ENCODE peak calls at places on chromosome 3, in seven cellular contexts. One of them, this sample, is unnamed.
A peak's percentile ranks its signal among the peaks of the same experiment; 100 is the strongest.

GRCh38 chr3:123766195-123767019 is 117.7 kb downstream of the MYLK start:
- DNase-seq in fibroblast of lung: no peak
- DNase-seq in neural progenitor cell: peak; percentile 23
- DNase-seq in adrenal gland: no peak
- DNase-seq in CD8-positive, alpha-beta memory T cell: no peak
- DNase-seq in AG09309: no peak
- DNase-seq in foreskin fibroblast: no peak
- DNase-seq in this sample: no peak

GRCh38 chr3:354433-354832 is 157.9 kb downstream of the CHL1 start:
- DNase-seq in fibroblast of lung: peak; percentile 37
- DNase-seq in neural progenitor cell: peak; percentile 61
- DNase-seq in adrenal gland: peak; percentile 14
- DNase-seq in CD8-positive, alpha-beta memory T cell: no peak
- DNase-seq in AG09309: peak; percentile 4
- DNase-seq in foreskin fibroblast: peak; percentile 11
- DNase-seq in this sample: peak; percentile 52

GRCh38 chr3:119148493-119149180 is 2.7 kb downstream of the TEX55 start:
- DNase-seq in fibroblast of lung: peak; percentile 49
- DNase-seq in neural progenitor cell: no peak
- DNase-seq in adrenal gland: no peak
- DNase-seq in CD8-positive, alpha-beta memory T cell: no peak
- DNase-seq in AG09309: peak; percentile 10
- DNase-seq in foreskin fibroblast: peak; percentile 58
- DNase-seq in this sample: no peak

GRCh38 chr3:130539005-130539404 is 22.0 kb downstream of the COL6A6 start:
- DNase-seq in fibroblast of lung: peak; percentile 4
- DNase-seq in neural progenitor cell: peak; percentile 75
- DNase-seq in adrenal gland: peak; percentile 54
- DNase-seq in CD8-positive, alpha-beta memory T cell: no peak
- DNase-seq in AG09309: no peak
- DNase-seq in foreskin fibroblast: peak; percentile 53
- DNase-seq in this sample: peak; percentile 60

GRCh38 chr3:14000556-14000955 is 120.7 kb upstream of the WNT7A start:
- DNase-seq in fibroblast of lung: no peak
- DNase-seq in neural progenitor cell: no peak
- DNase-seq in adrenal gland: no peak
- DNase-seq in CD8-positive, alpha-beta memory T cell: no peak
- DNase-seq in AG09309: no peak
- DNase-seq in foreskin fibroblast: no peak
- DNase-seq in this sample: no peak

GRCh38 chr3:108283989-108284388 is 12.4 kb upstream of the HHLA2 start:
- DNase-seq in fibroblast of lung: no peak
- DNase-seq in neural progenitor cell: no peak
- DNase-seq in adrenal gland: no peak
- DNase-seq in CD8-positive, alpha-beta memory T cell: no peak
- DNase-seq in AG09309: no peak
- DNase-seq in foreskin fibroblast: no peak
- DNase-seq in this sample: no peak

GRCh38 chr3:23493846-23494245 is 290.7 kb downstream of the UBE2E2 start:
- DNase-seq in fibroblast of lung: no peak
- DNase-seq in neural progenitor cell: no peak
- DNase-seq in adrenal gland: no peak
- DNase-seq in CD8-positive, alpha-beta memory T cell: no peak
- DNase-seq in AG09309: no peak
- DNase-seq in foreskin fibroblast: no peak
- DNase-seq in this sample: no peak

GRCh38 chr3:134369231-134369741 is 5.0 kb downstream of the AMOTL2 start:
- DNase-seq in fibroblast of lung: peak; percentile 90
- DNase-seq in neural progenitor cell: no peak
- DNase-seq in adrenal gland: no peak
- DNase-seq in CD8-positive, alpha-beta memory T cell: no peak
- DNase-seq in AG09309: no peak
- DNase-seq in foreskin fibroblast: peak; percentile 81
- DNase-seq in this sample: no peak

GRCh38 chr3:116007000-116007399 is 383.7 kb downstream of the GAP43 start:
- DNase-seq in fibroblast of lung: no peak
- DNase-seq in neural progenitor cell: no peak
- DNase-seq in adrenal gland: no peak
- DNase-seq in CD8-positive, alpha-beta memory T cell: no peak
- DNase-seq in AG09309: no peak
- DNase-seq in foreskin fibroblast: no peak
- DNase-seq in this sample: no peak

GRCh38 chr3:155664922-155665695 is 79.8 kb downstream of the PLCH1 start:
- DNase-seq in fibroblast of lung: peak; percentile 87
- DNase-seq in neural progenitor cell: peak; percentile 12
- DNase-seq in adrenal gland: peak; percentile 66
- DNase-seq in CD8-positive, alpha-beta memory T cell: no peak
- DNase-seq in AG09309: peak; percentile 88
- DNase-seq in foreskin fibroblast: peak; percentile 97
- DNase-seq in this sample: no peak

GRCh38 chr3:66053009-66053782 is 14.5 kb upstream of the MAGI1 start:
- DNase-seq in fibroblast of lung: no peak
- DNase-seq in neural progenitor cell: no peak
- DNase-seq in adrenal gland: no peak
- DNase-seq in CD8-positive, alpha-beta memory T cell: no peak
- DNase-seq in AG09309: no peak
- DNase-seq in foreskin fibroblast: peak; percentile 42
- DNase-seq in this sample: no peak

GRCh38 chr3:159804726-159805410 is 183.8 kb upstream of the IL12A start:
- DNase-seq in fibroblast of lung: peak; percentile 87
- DNase-seq in neural progenitor cell: peak; percentile 89
- DNase-seq in adrenal gland: peak; percentile 66
- DNase-seq in CD8-positive, alpha-beta memory T cell: no peak
- DNase-seq in AG09309: no peak
- DNase-seq in foreskin fibroblast: peak; percentile 91
- DNase-seq in this sample: peak; percentile 52

GRCh38 chr3:106217745-106218144 is 348.9 kb upstream of the CBLB start:
- DNase-seq in fibroblast of lung: no peak
- DNase-seq in neural progenitor cell: no peak
- DNase-seq in adrenal gland: no peak
- DNase-seq in CD8-positive, alpha-beta memory T cell: no peak
- DNase-seq in AG09309: no peak
- DNase-seq in foreskin fibroblast: no peak
- DNase-seq in this sample: no peak

GRCh38 chr3:124592658-124593441 is 137.4 kb upstream of the UMPS start:
- DNase-seq in fibroblast of lung: no peak
- DNase-seq in neural progenitor cell: no peak
- DNase-seq in adrenal gland: no peak
- DNase-seq in CD8-positive, alpha-beta memory T cell: no peak
- DNase-seq in AG09309: no peak
- DNase-seq in foreskin fibroblast: no peak
- DNase-seq in this sample: no peak

GRCh38 chr3:59809016-59809415 is 759.2 kb upstream of the CFAP20DC start:
- DNase-seq in fibroblast of lung: peak; percentile 89
- DNase-seq in neural progenitor cell: no peak
- DNase-seq in adrenal gland: no peak
- DNase-seq in CD8-positive, alpha-beta memory T cell: no peak
- DNase-seq in AG09309: no peak
- DNase-seq in foreskin fibroblast: peak; percentile 74
- DNase-seq in this sample: no peak

DNA sequence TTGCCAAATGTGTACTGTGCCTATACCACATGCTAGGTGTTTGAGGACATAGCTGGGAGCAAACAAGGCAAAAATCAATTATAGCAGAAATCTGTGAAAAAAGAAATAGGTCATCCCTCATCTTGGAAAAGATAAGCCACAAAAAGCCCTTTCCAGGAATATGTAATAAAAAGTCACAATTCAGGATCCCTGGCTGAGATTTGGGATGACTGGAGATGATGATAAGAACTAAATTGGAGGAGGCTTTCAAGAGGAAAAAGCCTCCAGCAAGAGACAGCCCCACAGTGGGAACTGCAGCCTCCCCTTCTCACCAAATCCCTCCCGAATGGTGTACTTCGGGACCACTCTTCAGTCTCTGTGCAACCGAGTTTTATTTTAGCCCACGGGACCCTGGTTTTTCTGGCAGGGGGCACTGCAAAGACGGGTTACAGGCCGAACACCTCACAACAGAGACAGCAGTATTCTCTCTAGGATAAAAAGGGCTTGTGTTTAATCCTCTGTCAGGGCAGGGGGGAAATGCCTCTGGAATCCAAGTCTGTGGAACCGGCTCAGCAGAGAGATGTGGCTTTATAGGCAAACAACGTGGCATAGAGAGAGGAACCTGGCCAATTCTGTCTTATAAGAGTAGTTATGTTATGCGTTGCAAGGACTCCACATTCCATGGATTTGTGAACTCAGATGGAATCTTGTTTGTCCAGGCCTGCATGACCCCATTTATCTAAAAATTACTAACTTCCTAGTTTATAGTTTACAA is 1.2 kb upstream of the LMCD1 start:
- DNase-seq in fibroblast of lung: peak; percentile 89
- DNase-seq in neural progenitor cell: peak; percentile 78
- DNase-seq in adrenal gland: no peak
- DNase-seq in CD8-positive, alpha-beta memory T cell: no peak
- DNase-seq in AG09309: no peak
- DNase-seq in foreskin fibroblast: no peak
- DNase-seq in this sample: no peak
- H3K4me3 ChIP-seq in fibroblast of lung: no peak overlapping the region
- H3K4me3 ChIP-seq in neural progenitor cell: peak overlapping the region; percentile 46
- H3K4me3 ChIP-seq in adrenal gland: no peak overlapping the region
- H3K4me3 ChIP-seq in CD8-positive, alpha-beta memory T cell: no peak overlapping the region
- H3K4me3 ChIP-seq in AG09309: no peak overlapping the region
- H3K4me3 ChIP-seq in foreskin fibroblast: no peak overlapping the region
- H3K4me3 ChIP-seq in this sample: no peak overlapping the region

GRCh38 chr3:146154316-146154715 is 6.7 kb downstream of the PLOD2 start:
- DNase-seq in fibroblast of lung: no peak
- DNase-seq in neural progenitor cell: no peak
- DNase-seq in adrenal gland: no peak
- DNase-seq in CD8-positive, alpha-beta memory T cell: no peak
- DNase-seq in AG09309: no peak
- DNase-seq in foreskin fibroblast: no peak
- DNase-seq in this sample: no peak

GRCh38 chr3:146156801-146157310 is 4.1 kb downstream of the PLOD2 start:
- DNase-seq in fibroblast of lung: no peak
- DNase-seq in neural progenitor cell: no peak
- DNase-seq in adrenal gland: no peak
- DNase-seq in CD8-positive, alpha-beta memory T cell: no peak
- DNase-seq in AG09309: no peak
- DNase-seq in foreskin fibroblast: no peak
- DNase-seq in this sample: no peak

GRCh38 chr3:146155022-146155421 is 6.0 kb downstream of the PLOD2 start:
- DNase-seq in fibroblast of lung: no peak
- DNase-seq in neural progenitor cell: no peak
- DNase-seq in adrenal gland: no peak
- DNase-seq in CD8-positive, alpha-beta memory T cell: no peak
- DNase-seq in AG09309: no peak
- DNase-seq in foreskin fibroblast: no peak
- DNase-seq in this sample: no peak

GRCh38 chr3:146157325-146158060 is 3.5 kb downstream of the PLOD2 start:
- DNase-seq in fibroblast of lung: no peak
- DNase-seq in neural progenitor cell: no peak
- DNase-seq in adrenal gland: no peak
- DNase-seq in CD8-positive, alpha-beta memory T cell: no peak
- DNase-seq in AG09309: no peak
- DNase-seq in foreskin fibroblast: no peak
- DNase-seq in this sample: no peak

DNA sequence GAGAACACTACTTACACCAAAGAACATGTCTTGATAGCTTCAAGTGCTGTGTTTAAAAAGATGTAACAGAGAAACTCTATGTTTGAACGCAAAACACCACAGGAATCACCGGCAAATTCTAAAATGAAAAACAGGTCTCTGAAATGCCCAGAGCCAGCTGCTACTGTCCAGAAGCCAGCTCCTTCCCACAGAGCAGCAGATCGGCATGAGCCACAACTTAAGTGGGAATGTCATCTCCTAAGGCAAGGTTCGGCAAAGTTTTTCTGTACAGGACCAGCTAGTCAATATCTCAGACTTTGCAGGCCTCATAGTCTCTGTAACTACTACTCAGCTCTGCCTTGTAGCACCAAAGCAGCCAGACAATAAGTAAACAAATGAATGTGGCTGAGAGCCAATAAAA is 4.9 kb downstream of the PLOD2 start:
- DNase-seq in fibroblast of lung: no peak
- DNase-seq in neural progenitor cell: no peak
- DNase-seq in adrenal gland: no peak
- DNase-seq in CD8-positive, alpha-beta memory T cell: no peak
- DNase-seq in AG09309: no peak
- DNase-seq in foreskin fibroblast: peak; percentile 64
- DNase-seq in this sample: no peak
- H3K4me3 ChIP-seq in fibroblast of lung: no peak overlapping the region
- H3K4me3 ChIP-seq in neural progenitor cell: no peak overlapping the region
- H3K4me3 ChIP-seq in adrenal gland: no peak overlapping the region
- H3K4me3 ChIP-seq in CD8-positive, alpha-beta memory T cell: no peak overlapping the region
- H3K4me3 ChIP-seq in AG09309: no peak overlapping the region
- H3K4me3 ChIP-seq in foreskin fibroblast: peak overlapping the region; percentile 7
- H3K4me3 ChIP-seq in this sample: no peak overlapping the region

GRCh38 chr3:85498177-85498576 is 539.4 kb downstream of the CADM2 start:
- DNase-seq in fibroblast of lung: no peak
- DNase-seq in neural progenitor cell: no peak
- DNase-seq in adrenal gland: no peak
- DNase-seq in CD8-positive, alpha-beta memory T cell: no peak
- DNase-seq in AG09309: no peak
- DNase-seq in foreskin fibroblast: no peak
- DNase-seq in this sample: no peak
- H3K4me3 ChIP-seq in fibroblast of lung: no peak overlapping the region
- H3K4me3 ChIP-seq in neural progenitor cell: no peak overlapping the region
- H3K4me3 ChIP-seq in adrenal gland: no peak overlapping the region
- H3K4me3 ChIP-seq in CD8-positive, alpha-beta memory T cell: no peak overlapping the region
- H3K4me3 ChIP-seq in AG09309: no peak overlapping the region
- H3K4me3 ChIP-seq in foreskin fibroblast: no peak overlapping the region
- H3K4me3 ChIP-seq in this sample: no peak overlapping the region

GRCh38 chr3:16176391-16177030 is 2.0 kb downstream of the GALNT15 start:
- DNase-seq in fibroblast of lung: peak; percentile 16
- DNase-seq in neural progenitor cell: no peak
- DNase-seq in adrenal gland: no peak
- DNase-seq in CD8-positive, alpha-beta memory T cell: no peak
- DNase-seq in AG09309: no peak
- DNase-seq in foreskin fibroblast: peak; percentile 40
- DNase-seq in this sample: no peak
- H3K4me3 ChIP-seq in fibroblast of lung: peak overlapping the region; percentile 5
- H3K4me3 ChIP-seq in neural progenitor cell: no peak overlapping the region
- H3K4me3 ChIP-seq in adrenal gland: no peak overlapping the region
- H3K4me3 ChIP-seq in CD8-positive, alpha-beta memory T cell: no peak overlapping the region
- H3K4me3 ChIP-seq in AG09309: no peak overlapping the region
- H3K4me3 ChIP-seq in foreskin fibroblast: peak overlapping the region; percentile 38
- H3K4me3 ChIP-seq in this sample: no peak overlapping the region

GRCh38 chr3:112043621-112044201 is 9.2 kb downstream of the TMPRSS7 start:
- DNase-seq in fibroblast of lung: peak; percentile 73
- DNase-seq in neural progenitor cell: peak; percentile 72
- DNase-seq in adrenal gland: peak; percentile 65
- DNase-seq in CD8-positive, alpha-beta memory T cell: peak; percentile 54
- DNase-seq in AG09309: peak; percentile 28
- DNase-seq in foreskin fibroblast: peak; percentile 84
- DNase-seq in this sample: peak; percentile 72
- H3K4me3 ChIP-seq in fibroblast of lung: no peak overlapping the region
- H3K4me3 ChIP-seq in neural progenitor cell: no peak overlapping the region
- H3K4me3 ChIP-seq in adrenal gland: no peak overlapping the region
- H3K4me3 ChIP-seq in CD8-positive, alpha-beta memory T cell: no peak overlapping the region
- H3K4me3 ChIP-seq in AG09309: no peak overlapping the region
- H3K4me3 ChIP-seq in foreskin fibroblast: no peak overlapping the region
- H3K4me3 ChIP-seq in this sample: no peak overlapping the region

This sample was measured in Jurkat, Clone E6-1.